ENCODE peak calls at places on chromosomes 2 and 18, in eight cellular contexts. D is endothelial cell of umbilical vein, L is HCT116, G is fibroblast of lung, H is osteoblast, W is Karpas-422, T is PC-9, V is OCI-LY7. A is an unnamed sample.

GRCh38 chr2:12844511-12844910 is 127.8 kb downstream of the TRIB2 start:
- DNase-seq in V (no peak), W (no peak), H (no peak), T (peak; percentile 12), L (no peak), D (no peak), G (no peak), A (peak; percentile 15)

GRCh38 chr2:26088038-26088643 is 54.3 kb downstream of the RAB10 start:
- DNase-seq in D (peak; percentile 37), T (no peak), G (no peak), H (peak; percentile 60), L (no peak), W (peak; percentile 54), V (peak; percentile 36), A (peak; percentile 55)

GRCh38 chr2:135378591-135378990 is 152.4 kb downstream of the ZRANB3 start:
- DNase-seq in H (no peak), L (no peak), G (no peak), W (no peak), V (no peak), T (no peak), D (no peak), A (no peak)

GRCh38 chr2:55885129-55885943 is 38.2 kb downstream of the EFEMP1 start:
- DNase-seq in T (peak; percentile 72), D (peak; percentile 95), G (peak; percentile 100), H (no peak), V (no peak), W (no peak), L (peak; percentile 24), A (peak; percentile 90)

GRCh38 chr2:48016620-48017019 is 110.3 kb upstream of the FBXO11 start:
- DNase-seq in D (no peak), V (peak; percentile 11), T (no peak), L (peak; percentile 29), G (no peak), W (peak; percentile 73), H (no peak), A (no peak)

GRCh38 chr18:8947576-8947975 is 154.9 kb upstream of the NDUFV2 start:
- DNase-seq in T (no peak), V (no peak), W (no peak), D (no peak), H (no peak), G (peak; percentile 81), L (no peak), A (no peak)

GRCh38 chr18:78596794-78597193 is 382.8 kb upstream of the SALL3 start:
- DNase-seq in H (no peak), D (no peak), V (no peak), W (no peak), G (peak; percentile 33), L (no peak), T (no peak), A (peak; percentile 1)

GRCh38 chr2:30580394-30580793 is 133.3 kb downstream of the LCLAT1 start:
- DNase-seq in T (no peak), W (no peak), L (no peak), G (no peak), V (no peak), D (no peak), H (no peak), A (no peak)

GRCh38 chr2:160657206-160657605 is 163.6 kb upstream of the RBMS1 start:
- DNase-seq in V (no peak), H (no peak), D (no peak), L (no peak), W (no peak), G (no peak), T (no peak), A (peak; percentile 64)

GRCh38 chr2:7468955-7469354 is 551.7 kb downstream of the RNF144A start:
- DNase-seq in H (no peak), W (no peak), D (no peak), V (no peak), G (no peak), T (no peak), L (no peak), A (peak; percentile 9)

GRCh38 chr2:85434677-85435076 is 16.2 kb downstream of the SH2D6 start:
- DNase-seq in D (no peak), T (no peak), W (peak; percentile 44), H (no peak), G (no peak), V (no peak), L (no peak), A (no peak)

GRCh38 chr18:69455120-69455519 is 54.4 kb downstream of the DOK6 start:
- DNase-seq in H (no peak), L (no peak), V (no peak), G (no peak), W (no peak), D (no peak), T (no peak), A (no peak)

GRCh38 chr2:85175369-85176299 is 42.4 kb downstream of the TCF7L1 start:
- DNase-seq in H (peak; percentile 91), G (peak; percentile 77), T (no peak), W (no peak), V (no peak), D (peak; percentile 81), L (no peak), A (peak; percentile 70)

GRCh38 chr2:240962371-240963064 is 35.9 kb upstream of the SNED1 start:
- DNase-seq in W (no peak), T (no peak), H (peak; percentile 94), L (no peak), D (peak; percentile 32), V (no peak), G (no peak), A (peak; percentile 53)

GRCh38 chr2:133667085-133667484 is 98.8 kb upstream of the NCKAP5 start:
- DNase-seq in G (peak; percentile 82), L (no peak), D (peak; percentile 70), T (no peak), H (peak; percentile 58), V (no peak), W (no peak), A (peak; percentile 87)

GRCh38 chr2:61620244-61621159 is 82.3 kb upstream of the XPO1 start:
- DNase-seq in H (peak; percentile 95), V (no peak), G (peak; percentile 93), T (peak; percentile 93), L (peak; percentile 29), W (no peak), D (peak; percentile 19), A (peak; percentile 91)

GRCh38 chr2:69549421-69549820 is 94.1 kb downstream of the AAK1 start:
- DNase-seq in T (peak; percentile 47), H (peak; percentile 72), V (no peak), W (no peak), G (peak; percentile 72), L (no peak), D (peak; percentile 50), A (peak; percentile 68)

GRCh38 chr2:148130571-148130970 is 109.7 kb downstream of the MBD5 start:
- DNase-seq in T (no peak), H (no peak), G (peak; percentile 70), V (no peak), W (no peak), D (no peak), L (no peak), A (peak; percentile 61)

GRCh38 chr18:28581503-28582169 is 404.7 kb upstream of the CDH2 start:
- DNase-seq in D (no peak), W (no peak), V (no peak), H (no peak), G (peak; percentile 63), T (no peak), L (no peak), A (peak; percentile 27)

GRCh38 chr2:33104052-33104623 is 157.4 kb downstream of the LTBP1 start:
- DNase-seq in V (no peak), D (peak; percentile 94), L (peak; percentile 6), W (no peak), G (peak; percentile 65), H (no peak), T (no peak), A (peak; percentile 71)

GRCh38 chr18:58272209-58272608 is 228.2 kb downstream of the NEDD4L start:
- DNase-seq in L (no peak), D (no peak), V (no peak), H (no peak), T (no peak), W (no peak), G (no peak), A (no peak)

GRCh38 chr2:176817061-176817565 is 395.5 kb upstream of the HNRNPA3 start:
- DNase-seq in H (no peak), D (no peak), L (no peak), T (no peak), G (no peak), V (peak; percentile 15), W (peak; percentile 66), A (peak; percentile 24)

GRCh38 chr18:51447351-51447896 is 249.9 kb upstream of the MEX3C start:
- DNase-seq in L (no peak), G (no peak), H (no peak), D (no peak), W (no peak), T (no peak), V (peak; percentile 4), A (no peak)
- H4K20me1 ChIP-seq in L (no peaks in the 10 kb centered on the region), G (no peaks in the 10 kb centered on the region), H (no peaks in the 10 kb centered on the region), D (no peaks in the 10 kb centered on the region), W (no peaks in the 10 kb centered on the region), T (no peaks in the 10 kb centered on the region), V (no peaks in the 10 kb centered on the region), A (no peaks in the 10 kb centered on the region)

DNA sequence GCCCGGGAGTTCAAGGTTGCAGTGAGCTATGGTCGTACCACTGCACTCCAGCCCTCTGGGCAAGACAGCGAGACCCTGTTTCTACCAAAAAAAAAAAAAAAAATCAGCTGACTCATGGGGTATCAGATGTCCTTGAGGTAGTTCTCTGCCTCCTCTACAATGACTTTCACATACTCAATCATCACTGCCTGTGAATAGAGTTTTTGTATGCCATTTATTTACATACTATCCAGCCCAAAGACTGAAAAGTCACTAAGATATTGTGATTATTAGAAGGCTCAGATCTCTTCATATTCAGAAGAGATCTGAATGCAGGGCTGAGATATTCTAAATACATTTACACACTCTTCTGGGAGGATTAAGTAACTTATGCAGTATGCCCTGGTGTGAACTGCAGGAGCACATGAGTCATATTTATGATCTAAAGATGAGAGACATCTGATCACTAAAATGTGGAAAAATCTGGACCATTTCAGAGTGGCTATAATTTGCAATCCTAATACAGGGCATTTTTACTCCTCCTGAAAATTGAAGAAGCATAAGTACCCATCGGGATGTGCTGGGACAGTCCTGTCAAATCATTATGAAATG is 38.9 kb downstream of the KLF7 start:
- DNase-seq in V (no peak), L (no peak), D (no peak), G (no peak), T (no peak), W (no peak), H (peak; percentile 25), A (peak; percentile 65)
- H4K20me1 ChIP-seq in V (no peaks in the 10 kb centered on the region), L (no peaks in the 10 kb centered on the region), D (no peaks in the 10 kb centered on the region), G (peaks cover 2% of the 10 kb centered on the region), T (no peaks in the 10 kb centered on the region), W (peaks cover 13% of the 10 kb centered on the region), H (peaks cover 74% of the 10 kb centered on the region), A (peaks cover 22% of the 10 kb centered on the region)

GRCh38 chr2:101006065-101006715 is 4.1 kb downstream of the RPL31 start:
- DNase-seq in V (no peak), D (no peak), T (no peak), L (no peak), W (no peak), H (no peak), G (no peak), A (no peak)
- H4K20me1 ChIP-seq in V (peaks cover 46% of the 10 kb centered on the region), D (peaks cover 2% of the 10 kb centered on the region), T (peaks cover 69% of the 10 kb centered on the region), L (peaks cover 43% of the 10 kb centered on the region), W (peaks cover 28% of the 10 kb centered on the region), H (peaks cover 36% of the 10 kb centered on the region), G (no peaks in the 10 kb centered on the region), A (peaks cover 10% of the 10 kb centered on the region)

DNA sequence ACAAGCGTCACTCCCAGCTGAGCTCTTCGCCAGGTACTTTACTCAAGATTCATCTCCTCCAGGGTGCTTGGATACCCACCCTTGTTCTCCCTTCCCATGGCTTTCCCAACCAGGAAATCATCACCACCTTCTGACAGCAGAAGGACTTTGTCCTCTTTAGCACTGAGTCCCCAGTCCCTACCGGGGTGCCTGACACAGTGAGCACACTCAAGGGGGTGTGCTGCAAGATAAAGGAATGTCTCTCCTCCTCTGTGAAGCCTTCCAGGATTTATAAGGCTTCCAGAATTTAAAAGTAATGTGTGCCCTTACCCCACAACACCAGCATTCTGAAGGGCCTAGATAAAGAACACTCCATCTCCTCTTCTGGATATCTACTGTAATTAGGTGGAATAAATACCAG is 39.6 kb downstream of the ACVR1 start:
- DNase-seq in D (no peak), T (no peak), V (no peak), G (no peak), L (no peak), W (no peak), H (no peak), A (no peak)
- H4K20me1 ChIP-seq in D (no peaks in the 10 kb centered on the region), T (no peaks in the 10 kb centered on the region), V (no peaks in the 10 kb centered on the region), G (no peaks in the 10 kb centered on the region), L (no peaks in the 10 kb centered on the region), W (no peaks in the 10 kb centered on the region), H (peaks cover 23% of the 10 kb centered on the region), A (no peaks in the 10 kb centered on the region)